ENCODE peak calls at places on chromosomes 13 and 19, in six cellular contexts. I is colonic mucosa; U is uterus; V is left lung; W is CD8-positive, alpha-beta memory T cell; M is transverse colon. X is an unnamed sample.
A peak's percentile ranks its signal among the peaks of the same experiment; 100 is the strongest.

GRCh38 chr19:58407658-58408151 is 744 bp upstream of the ZNF584 start:
- DNase-seq in V (no peak), M (no peak), W (no peak), I (no peak), U (no peak), X (peak; percentile 67)

GRCh38 chr13:77033717-77034302 is 6.9 kb upstream of the FBXL3 start:
- DNase-seq in M (no peak), I (no peak), W (no peak), V (no peak), U (no peak), X (no peak)

GRCh38 chr13:112873851-112874750 is 94.9 kb upstream of the MCF2L start:
- DNase-seq in U (peak; percentile 83), W (no peak), I (peak; percentile 70), M (peak; percentile 74), V (peak; percentile 69), X (peak; percentile 85)

GRCh38 chr13:62432906-62433305 is 1017.3 kb upstream of the PCDH20 start:
- DNase-seq in V (no peak), W (no peak), M (no peak), I (no peak), U (no peak), X (no peak)

GRCh38 chr19:30310806-30311121 is 61.4 kb upstream of the ZNF536 start:
- DNase-seq in V (no peak), I (no peak), W (no peak), M (no peak), U (no peak), X (no peak)

GRCh38 chr19:15038304-15038703 is 11.0 kb upstream of the CASP14 start:
- DNase-seq in V (no peak), U (peak; percentile 16), M (no peak), W (no peak), I (no peak), X (no peak)

GRCh38 chr19:14545716-14546082 is 16.3 kb downstream of the TECR start:
- DNase-seq in V (no peak), I (no peak), M (no peak), W (no peak), U (no peak), X (no peak)

GRCh38 chr19:14325863-14326262 is 55.4 kb upstream of the ADGRE5 start:
- DNase-seq in V (no peak), M (no peak), U (no peak), I (no peak), W (no peak), X (no peak)

GRCh38 chr19:289651-290538 is 1.3 kb downstream of the PLPP2 start:
- DNase-seq in I (peak; percentile 74), W (peak; percentile 57), U (no peak), M (peak; percentile 84), V (no peak), X (peak; percentile 72)
- H3K4me1 ChIP-seq in I (no peaks in the 10 kb centered on the region), W (peaks cover 8% of the 10 kb centered on the region), U (no peaks in the 10 kb centered on the region), M (peaks cover 8% of the 10 kb centered on the region), V (peaks cover 10% of the 10 kb centered on the region), X (peaks cover 19% of the 10 kb centered on the region)

GRCh38 chr13:44902793-44903192 is 86.5 kb downstream of the NUFIP1 start:
- DNase-seq in U (no peak), M (no peak), I (no peak), W (no peak), V (no peak), X (no peak)

GRCh38 chr13:44906230-44906629 is 83.0 kb downstream of the NUFIP1 start:
- DNase-seq in I (no peak), M (no peak), V (no peak), W (no peak), U (no peak), X (no peak)

GRCh38 chr13:44904982-44905381 is 84.3 kb downstream of the NUFIP1 start:
- DNase-seq in I (peak; percentile 39), U (peak; percentile 75), V (peak; percentile 73), W (no peak), M (peak; percentile 47), X (no peak)

GRCh38 chr13:44906758-44907157 is 82.5 kb downstream of the NUFIP1 start:
- DNase-seq in I (no peak), U (peak; percentile 62), V (no peak), W (no peak), M (peak; percentile 15), X (no peak)

GRCh38 chr13:44903596-44903995 is 85.7 kb downstream of the NUFIP1 start:
- DNase-seq in V (peak; percentile 50), U (peak; percentile 86), I (peak; percentile 61), W (no peak), M (peak; percentile 70), X (peak; percentile 67)
- H3K27ac ChIP-seq in V (peak overlapping the region; percentile 76), U (peak overlapping the region; percentile 73), I (peak overlapping the region; percentile 28), W (no peak overlapping the region), M (peak overlapping the region; percentile 84), X (peak overlapping the region; percentile 69)

GRCh38 chr19:4693471-4694121 is 23.5 kb upstream of the MYDGF start:
- DNase-seq in M (no peak), I (no peak), V (no peak), W (no peak), U (no peak), X (no peak)
- H3K4me1 ChIP-seq in M (no peaks in the 10 kb centered on the region), I (no peaks in the 10 kb centered on the region), V (no peaks in the 10 kb centered on the region), W (no peaks in the 10 kb centered on the region), U (no peaks in the 10 kb centered on the region), X (no peaks in the 10 kb centered on the region)

DNA sequence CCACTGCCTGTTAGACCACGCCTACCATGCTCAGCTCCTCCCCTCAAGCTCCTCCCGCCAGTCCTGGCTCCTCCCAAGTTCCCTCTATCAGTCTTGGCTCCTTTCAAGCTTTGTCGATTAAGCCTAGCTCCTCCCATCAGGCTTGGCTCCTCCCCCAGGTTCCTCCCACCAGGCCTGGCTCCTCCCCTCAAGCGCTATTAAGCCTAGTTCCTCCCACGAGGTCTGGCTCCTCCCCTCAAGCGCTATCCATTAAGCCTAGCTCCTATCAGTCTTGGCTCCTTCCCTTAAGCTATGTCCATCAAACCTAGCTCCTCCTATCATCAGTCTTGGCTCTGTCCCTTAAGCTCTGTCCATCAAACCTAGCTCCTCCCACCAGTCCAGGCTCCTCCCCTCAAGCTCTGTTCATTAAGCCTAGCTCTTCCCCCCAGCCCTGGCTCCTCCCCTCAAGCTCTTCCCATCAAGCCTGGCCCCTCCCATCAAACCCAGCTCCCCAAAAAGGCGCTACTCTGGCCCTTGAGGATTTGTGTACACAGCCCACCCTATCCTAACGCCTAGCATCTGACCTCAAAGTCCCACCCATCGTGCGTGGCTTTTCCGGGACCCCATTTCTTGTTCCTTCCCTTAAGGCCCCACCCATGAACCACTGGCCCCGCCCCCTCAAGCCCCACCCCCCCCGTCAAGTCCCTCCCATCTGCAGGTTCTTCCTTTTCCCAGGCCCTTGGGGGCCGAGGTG is 10.0 kb downstream of the CAMSAP3 start:
- DNase-seq in U (no peak), I (peak; percentile 18), V (no peak), W (no peak), M (no peak), X (no peak)
- H3K27ac ChIP-seq in U (no peak overlapping the region), I (no peak overlapping the region), V (no peak overlapping the region), W (no peak overlapping the region), M (no peak overlapping the region), X (no peak overlapping the region)

DNA sequence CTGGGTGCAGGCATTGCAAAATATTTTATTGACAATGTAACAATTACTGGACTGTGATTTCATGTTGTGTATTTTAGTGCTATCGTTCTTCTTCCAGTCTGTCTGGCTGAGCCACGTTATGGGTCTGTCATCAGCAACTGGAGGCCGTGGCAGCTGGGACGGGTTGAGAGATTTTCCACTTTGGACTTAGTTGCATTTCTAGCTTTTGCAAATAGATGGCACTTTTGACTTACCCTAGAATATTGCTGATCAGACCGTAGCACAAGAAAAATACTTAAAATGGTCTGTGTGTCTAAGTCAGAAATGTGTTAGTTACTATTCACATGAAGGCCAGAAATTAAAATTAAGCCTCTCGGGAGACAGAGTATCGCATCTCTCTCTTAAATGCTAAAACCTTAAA is 211.1 kb downstream of the TEX29 start:
- DNase-seq in M (no peak), U (no peak), W (no peak), I (no peak), V (no peak), X (no peak)
- H3K4me1 ChIP-seq in M (no peaks in the 10 kb centered on the region), U (no peaks in the 10 kb centered on the region), W (no peaks in the 10 kb centered on the region), I (no peaks in the 10 kb centered on the region), V (no peaks in the 10 kb centered on the region), X (no peaks in the 10 kb centered on the region)

GRCh38 chr13:50588736-50589135 is 254.8 kb downstream of the DLEU7 start:
- DNase-seq in V (no peak), W (no peak), U (no peak), M (no peak), I (no peak), X (no peak)

GRCh38 chr13:50587122-50587521 is 256.4 kb downstream of the DLEU7 start:
- DNase-seq in V (no peak), W (no peak), U (no peak), I (no peak), M (no peak), X (no peak)

GRCh38 chr13:50589139-50589538 is 254.4 kb downstream of the DLEU7 start:
- DNase-seq in U (no peak), W (no peak), V (no peak), M (no peak), I (no peak), X (no peak)

GRCh38 chr13:50589651-50590054 is 253.8 kb downstream of the DLEU7 start:
- DNase-seq in W (no peak), U (no peak), M (no peak), I (no peak), V (no peak), X (no peak)

GRCh38 chr13:50587839-50588373 is 255.6 kb downstream of the DLEU7 start:
- DNase-seq in U (no peak), V (no peak), I (no peak), W (no peak), M (no peak), X (no peak)
- H3K27ac ChIP-seq in U (no peak overlapping the region), V (no peak overlapping the region), I (no peak overlapping the region), W (no peak overlapping the region), M (no peak overlapping the region), X (no peak overlapping the region)

DNA sequence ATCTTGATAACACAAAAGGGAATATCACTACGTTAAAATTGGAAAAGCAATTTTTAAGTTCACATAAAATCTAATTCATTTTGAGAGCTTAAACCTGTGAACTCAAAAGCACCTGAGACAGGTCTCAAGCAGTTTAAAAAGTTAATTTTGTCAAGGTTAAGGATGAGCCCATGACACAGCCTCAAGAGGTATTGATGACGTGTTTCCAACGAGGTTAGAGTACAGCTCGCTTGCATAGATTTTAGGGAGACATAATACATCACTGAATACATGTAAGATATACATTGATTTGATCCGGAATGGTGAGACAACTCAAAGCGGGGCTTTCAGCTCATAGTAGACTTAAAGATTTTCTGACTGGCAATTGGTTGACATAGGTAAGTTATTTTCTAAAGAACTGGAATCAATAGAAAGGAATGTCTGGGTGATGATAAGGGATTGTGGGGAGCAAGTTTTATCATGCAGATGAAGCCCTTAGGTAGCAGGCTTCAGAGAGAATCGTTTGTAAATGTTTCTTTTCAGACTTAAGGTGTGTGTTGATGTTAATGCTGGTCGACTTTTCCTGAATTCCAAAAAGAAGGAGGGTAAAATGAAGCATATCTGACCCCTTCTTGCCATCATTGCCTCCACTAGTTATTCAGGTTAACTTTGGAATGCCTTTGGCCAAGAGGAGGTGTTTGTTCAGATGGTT is 2890.6 kb downstream of the PCDH9 start:
- DNase-seq in I (no peak), V (no peak), M (no peak), U (no peak), W (no peak), X (no peak)
- H3K4me1 ChIP-seq in I (no peaks in the 10 kb centered on the region), V (no peaks in the 10 kb centered on the region), M (no peaks in the 10 kb centered on the region), U (no peaks in the 10 kb centered on the region), W (no peaks in the 10 kb centered on the region), X (no peaks in the 10 kb centered on the region)